ENCODE peak calls at places on chromosomes 7 and 10, in seven cellular contexts. C is pons; H is caudate nucleus; A is stimulated activated effector memory CD8-positive, alpha-beta T cell treated with anti-CD3 and anti-CD28 coated beads, Interleukin-12 subunit alpha, Interleukin-12 subunit beta, amount 100 ng/mL, for 72 hours; O is GM03348; K is M059J; U is NCI-H1417. S is an unnamed sample.

GRCh38 chr7:387132-388022 is 97.4 kb downstream of the FOXL3 start:
- DNase-seq in C (no peak), K (no peak), U (no peak), O (no peak), H (no peak), A (no peak), S (no peak)

GRCh38 chr10:129707406-129708388 is 240.7 kb downstream of the MGMT start:
- DNase-seq in U (no peak), O (no peak), C (no peak), A (no peak), H (no peak), K (no peak), S (no peak)

GRCh38 chr10:101903827-101904520 is 60.4 kb upstream of the KCNIP2 start:
- DNase-seq in H (peak; percentile 19), K (no peak), U (peak; percentile 75), C (peak; percentile 69), A (no peak), O (no peak), S (no peak)

GRCh38 chr10:103661198-103661950 is 167.9 kb downstream of the NEURL1 start:
- DNase-seq in C (no peak), A (peak; percentile 56), K (peak; percentile 82), U (peak; percentile 86), O (peak; percentile 95), H (no peak), S (peak; percentile 67)

GRCh38 chr10:22700489-22700888 is 13.9 kb downstream of the PIP4K2A start:
- DNase-seq in U (peak; percentile 18), K (no peak), H (no peak), O (no peak), A (no peak), C (no peak), S (no peak)

GRCh38 chr10:105068497-105068896 is 427.4 kb downstream of the SORCS3 start:
- DNase-seq in H (no peak), A (no peak), K (peak; percentile 29), O (no peak), C (no peak), U (no peak), S (no peak)

GRCh38 chr10:123134058-123134914 is 1.5 kb upstream of the HMX3 start:
- DNase-seq in O (no peak), A (no peak), H (no peak), C (no peak), K (no peak), U (no peak), S (no peak)

GRCh38 chr10:99207340-99207739 is 28.3 kb downstream of the HPSE2 start:
- DNase-seq in O (no peak), U (no peak), C (no peak), K (no peak), A (no peak), H (no peak), S (no peak)

GRCh38 chr7:155449880-155450557 is 7.9 kb upstream of the EN2 start:
- DNase-seq in C (no peak), U (no peak), H (no peak), K (no peak), A (no peak), O (no peak), S (no peak)

GRCh38 chr7:25619963-25620799 is 391.9 kb upstream of the NPVF start:
- DNase-seq in H (no peak), U (no peak), O (no peak), C (peak; percentile 68), A (no peak), K (no peak), S (no peak)

GRCh38 chr7:140403878-140404564 is at the start of gene RAB19:
- DNase-seq in K (no peak), O (no peak), A (peak; percentile 60), H (no peak), C (no peak), U (peak; percentile 83), S (no peak)

GRCh38 chr10:13038346-13038745 is 36.8 kb upstream of the CCDC3 start:
- DNase-seq in K (no peak), C (peak; percentile 67), A (no peak), O (no peak), U (no peak), H (no peak), S (no peak)

GRCh38 chr10:14093735-14094484 is 236.8 kb downstream of the FRMD4A start:
- DNase-seq in A (no peak), O (peak; percentile 55), C (peak; percentile 65), K (peak; percentile 32), H (no peak), U (peak; percentile 60), S (no peak)

GRCh38 chr7:8922726-8923125 is 489.3 kb downstream of the NXPH1 start:
- DNase-seq in U (no peak), K (no peak), O (no peak), C (no peak), A (no peak), H (no peak), S (no peak)

GRCh38 chr7:68429376-68430117 is 1168.7 kb upstream of the AUTS2 start:
- DNase-seq in H (no peak), K (no peak), C (no peak), U (no peak), A (no peak), O (no peak), S (no peak)

GRCh38 chr10:78588194-78588811 is 480.5 kb upstream of the ZMIZ1 start:
- DNase-seq in H (no peak), C (no peak), A (no peak), U (no peak), K (no peak), O (peak; percentile 64), S (no peak)

GRCh38 chr7:149780636-149781419 is 7.4 kb upstream of the ZNF467 start:
- DNase-seq in K (no peak), U (no peak), A (no peak), H (no peak), C (no peak), O (no peak), S (no peak)

GRCh38 chr10:24952146-24952700 is at the start of gene PRTFDC1:
- DNase-seq in K (peak; percentile 34), C (peak; percentile 44), O (peak; percentile 58), U (peak; percentile 82), H (peak; percentile 80), A (peak; percentile 71), S (peak; percentile 31)

GRCh38 chr10:7411671-7412481 is 1.0 kb upstream of the SFMBT2 start:
- DNase-seq in U (no peak), O (no peak), K (no peak), H (no peak), A (peak; percentile 69), C (no peak), S (no peak)

GRCh38 chr10:74925716-74926115 is 99.3 kb downstream of the KAT6B start:
- DNase-seq in U (peak; percentile 5), A (no peak), O (no peak), H (no peak), C (no peak), K (no peak), S (no peak)

GRCh38 chr10:119301397-119301796 is 94.0 kb downstream of the GRK5 start:
- DNase-seq in K (peak; percentile 43), U (no peak), A (peak; percentile 86), H (no peak), C (no peak), O (no peak), S (no peak)

GRCh38 chr7:22896917-22897316 is 74.3 kb upstream of the TOMM7 start:
- DNase-seq in H (no peak), U (no peak), O (no peak), K (no peak), C (no peak), A (no peak), S (no peak)

GRCh38 chr10:30313579-30314376 is 35.3 kb downstream of the MTPAP start:
- DNase-seq in O (no peak), U (no peak), K (no peak), C (no peak), A (no peak), H (no peak), S (no peak)

GRCh38 chr10:110810625-110811024 is 61.1 kb upstream of the PDCD4 start:
- DNase-seq in H (no peak), K (no peak), A (no peak), C (no peak), U (no peak), O (no peak), S (no peak)

S was measured in GM12892.